ENCODE peak calls at places on chromosomes 12 and 14, in five cellular contexts. I is HepG2, S is H1, A is SK-N-SH, V is GM12878. Q is an unnamed sample.

GRCh38 chr14:53389207-53389606 is 236.1 kb upstream of the DDHD1 start:
- DNase-seq in V (no peak), I (no peak), S (no peak), A (no peak), Q (no peak)

GRCh38 chr12:64538146-64538545 is 72.1 kb upstream of the RASSF3 start:
- DNase-seq in V (no peak), I (no peak), S (no peak), A (no peak), Q (no peak)

GRCh38 chr12:24861751-24862575 is 86.9 kb downstream of the BCAT1 start:
- DNase-seq in A (no peak), I (peak), S (no peak), V (no peak), Q (no peak)

GRCh38 chr12:106815741-106816140 is 41.3 kb downstream of the RIC8B start:
- DNase-seq in S (no peak), A (no peak), I (no peak), V (no peak), Q (no peak)

GRCh38 chr14:103772078-103772712 is 56.6 kb downstream of the ZFYVE21 start:
- DNase-seq in V (no peak), A (no peak), I (no peak), S (no peak), Q (no peak)

GRCh38 chr14:68795602-68796417 is 2.9 kb upstream of the ZFP36L1 start:
- DNase-seq in I (peak), A (peak), S (peak), V (no peak), Q (no peak)

GRCh38 chr14:93713726-93714405 is 74.4 kb downstream of the PRIMA1 start:
- DNase-seq in V (no peak), S (peak), A (peak), I (no peak), Q (no peak)

GRCh38 chr12:32125455-32126084 is 18.9 kb downstream of the BICD1 start:
- DNase-seq in I (no peak), A (no peak), V (no peak), S (no peak), Q (no peak)

GRCh38 chr12:122421263-122421814 is 1.1 kb downstream of the CLIP1 start:
- DNase-seq in S (no peak), V (no peak), A (peak), I (peak), Q (no peak)

GRCh38 chr12:115752151-115752550 is 525.3 kb downstream of the MED13L start:
- DNase-seq in A (no peak), V (no peak), I (no peak), S (no peak), Q (no peak)

GRCh38 chr12:124636138-124636968 is 68.9 kb upstream of the NCOR2 start:
- DNase-seq in I (no peak), S (no peak), A (no peak), V (peak), Q (no peak)

GRCh38 chr12:12890492-12890814 is 909 bp upstream of the GPRC5A start:
- DNase-seq in I (no peak), A (peak), V (no peak), S (no peak), Q (no peak)

GRCh38 chr12:21546721-21547120 is 20.6 kb downstream of the SPX start:
- DNase-seq in S (no peak), I (no peak), A (no peak), V (no peak), Q (no peak)

GRCh38 chr12:20701106-20701505 is 6.0 kb downstream of the SLCO1C1 start:
- DNase-seq in A (no peak), V (no peak), I (no peak), S (no peak), Q (no peak)

GRCh38 chr12:78674311-78675085 is 190.1 kb upstream of the SYT1 start:
- DNase-seq in V (no peak), S (no peak), I (no peak), A (no peak), Q (no peak)

GRCh38 chr12:53289891-53290290 is 5.5 kb upstream of the PFDN5 start:
- DNase-seq in I (no peak), A (no peak), V (no peak), S (no peak), Q (no peak)

GRCh38 chr14:101761881-101762529 is 496 bp downstream of the PPP2R5C start:
- DNase-seq in S (no peak), A (peak), I (no peak), V (no peak), Q (peak)

GRCh38 chr14:101761032-101761880 is at the start of gene PPP2R5C:
- DNase-seq in I (peak), S (peak), A (peak), V (no peak), Q (peak)

GRCh38 chr14:101758913-101759593 is 2.5 kb upstream of the PPP2R5C start:
- DNase-seq in V (no peak), A (no peak), I (no peak), S (no peak), Q (no peak)

GRCh38 chr14:101762530-101763101 is 1.1 kb downstream of the PPP2R5C start:
- DNase-seq in A (no peak), V (no peak), I (peak), S (no peak), Q (no peak)

GRCh38 chr14:101760138-101761011 is 1.1 kb upstream of the PPP2R5C start:
- DNase-seq in V (peak), I (peak), A (peak), S (peak), Q (peak)
- TF ChIP-seq POLR2AphosphoS5 in V (no peak), I (peak), A (no peak), S (no peak), Q (no peak)

GRCh38 chr12:117792471-117792870 is 176.3 kb downstream of the KSR2 start:
- DNase-seq in A (no peak), V (no peak), I (no peak), S (no peak), Q (no peak)

GRCh38 chr12:117790198-117790597 is 178.6 kb downstream of the KSR2 start:
- DNase-seq in A (no peak), S (no peak), I (no peak), V (no peak), Q (no peak)

GRCh38 chr12:117790948-117791347 is 177.8 kb downstream of the KSR2 start:
- DNase-seq in S (no peak), I (no peak), A (no peak), V (no peak), Q (no peak)

GRCh38 chr12:117789195-117789912 is 179.4 kb downstream of the KSR2 start:
- DNase-seq in A (no peak), S (no peak), V (no peak), I (no peak), Q (no peak)

GRCh38 chr12:117792877-117793424 is 175.8 kb downstream of the KSR2 start:
- DNase-seq in A (no peak), S (no peak), V (no peak), I (no peak), Q (no peak)
- TF ChIP-seq TAF1 in A (no peak), S (no peak), V (no peak), I (no peak), Q (no peak)

DNA sequence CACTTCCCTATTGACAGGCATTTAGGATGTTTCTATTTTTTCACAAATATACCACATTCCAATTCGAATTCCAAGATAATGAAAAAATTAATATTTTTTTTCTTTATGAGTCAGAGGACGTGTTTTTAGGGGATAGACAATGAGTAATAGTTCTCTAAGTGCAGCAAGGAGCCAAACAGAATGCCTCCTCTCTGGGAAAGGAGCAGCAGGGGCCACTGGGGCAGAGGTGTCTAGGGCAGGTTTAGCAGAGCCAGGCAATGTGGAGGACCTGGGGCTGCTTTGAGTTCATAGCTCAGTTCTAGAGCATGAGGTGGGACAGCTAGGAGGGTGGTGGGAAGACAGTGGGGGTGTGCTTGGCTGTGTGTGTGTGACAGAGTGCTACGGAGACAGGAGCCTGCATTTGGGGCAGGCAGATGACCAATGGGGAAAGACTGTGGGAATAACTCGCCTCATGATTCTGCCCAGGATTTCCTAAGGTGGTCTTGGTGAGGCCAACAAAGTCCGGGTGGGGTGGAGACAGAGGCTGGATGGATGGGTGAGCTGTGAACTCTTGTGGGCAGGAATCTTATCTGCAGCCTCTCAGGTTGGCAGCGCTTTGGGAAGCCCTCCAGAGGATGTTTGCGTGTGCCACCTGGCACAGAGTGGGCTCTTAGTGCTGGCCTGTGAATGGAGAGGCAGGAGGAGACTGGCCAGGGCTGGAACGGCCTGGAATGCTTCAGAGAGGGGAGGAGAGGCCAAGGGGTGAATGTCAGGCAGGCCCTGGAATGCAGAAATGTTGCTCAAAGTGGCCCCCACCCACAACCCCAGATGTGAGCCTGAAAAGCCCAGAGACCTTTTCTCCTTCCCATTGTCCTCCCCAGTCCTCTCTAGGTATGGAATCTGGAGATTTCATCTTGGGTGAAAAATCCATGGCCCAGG is 2.4 kb upstream of the KRT7 start:
- DNase-seq in S (no peak), I (no peak), V (no peak), A (peak), Q (no peak)
- TF ChIP-seq POLR2AphosphoS5 in S (no peak), I (no peak), V (no peak), A (peak), Q (no peak)

DNA sequence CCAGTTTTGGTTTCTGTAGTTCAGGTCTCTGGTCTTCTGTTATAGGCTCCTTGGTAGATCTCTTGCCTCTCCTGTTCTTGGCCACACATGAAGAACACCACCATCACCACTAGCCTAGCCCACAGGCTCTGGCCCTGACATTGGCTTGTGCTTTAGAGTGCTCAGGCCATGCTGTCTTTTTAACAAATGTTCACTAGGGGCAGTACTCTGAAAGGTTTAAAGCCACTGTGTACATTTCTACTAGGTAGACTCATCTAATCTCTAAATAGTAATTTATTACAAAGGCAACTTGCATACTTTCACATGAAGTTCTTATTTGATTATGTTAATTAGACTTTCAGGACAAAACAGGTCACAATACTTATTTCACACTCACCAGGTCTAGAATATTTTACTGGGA is 38.3 kb downstream of the PDE6H start:
- DNase-seq in I (no peak), A (no peak), S (no peak), V (no peak), Q (no peak)
- TF ChIP-seq TAF1 in I (no peak), A (no peak), S (no peak), V (no peak), Q (no peak)

DNA sequence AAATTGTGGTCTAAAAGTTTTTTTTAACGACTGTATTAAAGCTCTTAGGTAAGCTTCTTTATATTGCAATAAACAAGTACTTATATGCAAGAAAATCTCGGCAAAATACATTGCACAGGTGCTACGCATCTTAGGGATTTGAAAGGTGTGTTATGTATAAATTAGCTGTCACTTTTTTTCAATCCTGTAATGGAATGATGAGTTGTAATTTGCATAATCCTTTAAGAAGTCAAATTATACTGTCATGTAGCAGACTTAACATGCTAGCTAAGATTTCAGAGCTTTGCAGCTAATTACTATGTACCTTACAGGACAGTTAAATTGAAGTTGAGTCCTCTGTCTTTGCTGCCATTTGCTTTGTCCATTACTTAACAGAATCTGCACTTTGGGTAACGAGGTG is 117.5 kb downstream of the NPAS3 start:
- DNase-seq in V (no peak), I (no peak), A (no peak), S (no peak), Q (no peak)
- TF ChIP-seq POLR2AphosphoS5 in V (no peak), I (no peak), A (no peak), S (no peak), Q (no peak)

GRCh38 chr12:113061061-113061694 is 4.6 kb downstream of the DTX1 start:
- DNase-seq in S (no peak), I (no peak), V (no peak), A (peak), Q (no peak)

GRCh38 chr12:113063396-113064350 is 7.1 kb downstream of the DTX1 start:
- DNase-seq in A (peak), S (no peak), I (no peak), V (no peak), Q (no peak)

GRCh38 chr12:113060336-113060960 is 3.9 kb downstream of the DTX1 start:
- DNase-seq in A (no peak), S (no peak), I (no peak), V (no peak), Q (no peak)

GRCh38 chr12:113064395-113065125 is 8.0 kb downstream of the DTX1 start:
- DNase-seq in S (no peak), V (no peak), A (peak), I (no peak), Q (no peak)

DNA sequence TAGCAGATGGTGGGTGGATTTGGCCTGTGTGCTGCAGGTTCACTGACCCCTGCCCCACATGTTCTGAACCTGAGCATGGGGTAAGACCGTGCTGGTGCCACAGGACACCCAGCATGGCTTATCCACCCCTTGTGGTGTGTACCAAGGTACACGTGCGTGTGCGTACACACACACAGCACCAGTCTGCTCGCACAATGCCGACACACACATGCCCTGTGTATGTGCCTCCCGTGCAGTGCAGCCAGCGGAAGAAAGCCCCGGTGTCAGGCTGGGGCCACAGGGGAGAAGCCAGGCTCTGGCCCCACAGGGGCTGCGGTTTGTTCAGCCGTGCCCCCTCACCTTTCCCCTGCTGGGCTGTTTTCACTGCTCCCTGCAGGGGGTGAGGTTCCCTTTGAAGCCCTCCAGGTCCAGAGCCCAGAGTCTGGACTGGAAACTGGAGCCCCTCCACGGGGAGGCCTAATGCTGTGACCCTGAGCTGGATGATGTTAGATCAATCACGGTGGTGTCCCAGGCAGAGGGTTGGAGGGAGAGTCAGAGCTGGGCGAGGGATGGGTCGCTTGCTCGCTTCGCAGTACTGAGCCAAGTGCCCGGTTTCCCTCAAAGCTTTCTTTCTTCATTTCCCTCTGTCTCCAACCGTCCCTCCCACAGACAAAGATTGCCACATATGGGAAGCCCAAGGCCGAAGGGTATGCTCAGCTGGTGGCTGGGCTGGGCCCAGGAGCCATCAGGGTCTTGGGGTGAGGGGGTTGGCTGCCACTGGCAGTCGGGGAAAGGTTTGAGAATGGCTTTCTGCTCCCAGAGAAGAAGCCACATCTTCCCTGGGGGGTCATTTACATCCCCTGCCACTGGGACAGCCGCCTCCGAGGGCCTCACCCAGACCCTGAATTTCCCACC is 6.2 kb downstream of the DTX1 start:
- DNase-seq in I (no peak), S (no peak), V (no peak), A (peak), Q (no peak)
- TF ChIP-seq TAF1 in I (no peak), S (no peak), V (no peak), A (no peak), Q (no peak)

DNA sequence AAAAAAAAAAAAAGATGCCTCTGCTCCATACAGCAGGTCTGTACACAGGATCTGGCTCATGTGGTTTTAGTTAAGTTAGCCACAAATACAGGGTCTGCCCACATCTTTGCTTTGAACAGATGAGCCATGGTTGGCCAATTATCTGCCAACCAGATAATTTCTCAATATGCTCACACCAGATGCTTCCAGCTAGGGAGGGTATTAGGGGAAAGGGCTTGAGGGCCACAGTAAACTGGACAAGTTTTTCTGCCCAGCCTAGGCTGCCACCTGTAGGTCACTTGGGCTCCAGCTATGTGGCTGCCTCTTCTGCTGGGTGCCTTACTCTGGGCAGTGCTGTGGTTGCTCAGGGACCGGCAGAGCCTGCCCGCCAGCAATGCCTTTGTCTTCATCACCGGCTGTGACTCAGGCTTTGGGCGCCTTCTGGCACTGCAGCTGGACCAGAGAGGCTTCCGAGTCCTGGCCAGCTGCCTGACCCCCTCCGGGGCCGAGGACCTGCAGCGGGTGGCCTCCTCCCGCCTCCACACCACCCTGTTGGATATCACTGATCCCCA is 776 bp downstream of the RDH5 start:
- DNase-seq in I (peak), V (no peak), S (no peak), A (peak), Q (no peak)
- TF ChIP-seq POLR2AphosphoS5 in I (no peak), V (no peak), S (no peak), A (peak), Q (no peak)

DNA sequence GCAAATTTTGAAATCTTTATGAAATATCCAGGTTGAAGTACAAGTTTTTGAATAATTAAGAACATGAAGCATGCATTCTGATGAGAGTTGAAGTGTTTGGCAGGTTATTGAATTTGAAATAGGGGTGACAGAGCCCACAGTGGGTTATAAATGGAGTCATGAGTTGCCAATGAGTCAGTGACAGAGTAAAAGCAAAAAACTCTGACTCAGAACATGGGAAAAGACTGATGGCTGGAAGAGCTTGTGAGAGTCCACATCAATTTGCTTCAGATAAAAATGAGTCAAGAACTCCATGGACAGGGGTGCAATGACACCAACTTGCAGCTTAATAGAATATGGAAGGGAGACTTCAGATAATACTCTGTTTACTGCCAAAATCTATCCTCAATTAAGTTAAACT is 105.3 kb downstream of the SLC6A15 start:
- DNase-seq in S (no peak), I (no peak), V (no peak), A (no peak), Q (no peak)
- TF ChIP-seq TAF1 in S (no peak), I (no peak), V (no peak), A (no peak), Q (no peak)

Q was measured in GM12892.